ENCODE peak calls at places on chromosomes 3 and 15, in eight cellular contexts. C is cardiac fibroblast; T is activated T-cell treated with anti-CD3 and anti-CD28 coated beads, Interleukin-2, amount 50 U/mL, for 1 hour; Y is T follicular helper cell; R is posterior cingulate gyrus; O is right atrium auricular region; Z is tibial artery; G is NCI-H774. I is an unnamed sample.

GRCh38 chr15:35753486-35753885 is 207.5 kb upstream of the DPH6 start:
- DNase-seq in C (peak; percentile 60), T (no peak), Y (no peak), R (no peak), O (no peak), Z (no peak), G (no peak), I (no peak)

GRCh38 chr3:195522254-195523023 is 20.7 kb downstream of the PPP1R2 start:
- DNase-seq in C (peak; percentile 59), T (no peak), Y (no peak), R (no peak), O (no peak), Z (no peak), G (peak; percentile 63), I (no peak)

GRCh38 chr3:187296058-187296457 is 4.5 kb upstream of the MASP1 start:
- DNase-seq in C (no peak), T (no peak), Y (no peak), R (no peak), O (no peak), Z (no peak), G (no peak), I (no peak)

GRCh38 chr3:195075941-195076875 is 194.8 kb downstream of the XXYLT1 start:
- DNase-seq in C (no peak), T (no peak), Y (no peak), R (no peak), O (no peak), Z (no peak), G (no peak), I (no peak)

GRCh38 chr3:45950686-45951600 is 7.7 kb downstream of the CXCR6 start:
- DNase-seq in C (no peak), T (no peak), Y (no peak), R (no peak), O (no peak), Z (no peak), G (no peak), I (no peak)

GRCh38 chr15:80743189-80743833 is 35.9 kb upstream of the CEMIP start:
- DNase-seq in C (no peak), T (no peak), Y (no peak), R (no peak), O (no peak), Z (no peak), G (no peak), I (peak; percentile 19)

GRCh38 chr3:10951295-10951926 is 41.1 kb upstream of the SLC6A1 start:
- DNase-seq in C (no peak), T (no peak), Y (no peak), R (no peak), O (no peak), Z (no peak), G (no peak), I (no peak)

GRCh38 chr3:66642015-66642414 is 141.2 kb upstream of the LRIG1 start:
- DNase-seq in C (no peak), T (no peak), Y (no peak), R (no peak), O (no peak), Z (no peak), G (no peak), I (no peak)

GRCh38 chr15:35725353-35725752 is 179.4 kb upstream of the DPH6 start:
- DNase-seq in C (peak; percentile 60), T (no peak), Y (no peak), R (no peak), O (no peak), Z (no peak), G (no peak), I (no peak)

GRCh38 chr3:132088291-132088690 is 53.5 kb upstream of the CPNE4 start:
- DNase-seq in C (no peak), T (no peak), Y (no peak), R (no peak), O (no peak), Z (no peak), G (no peak), I (no peak)

GRCh38 chr15:81176291-81176893 is 20.3 kb upstream of the IL16 start:
- DNase-seq in C (no peak), T (no peak), Y (no peak), R (no peak), O (peak; percentile 75), Z (peak; percentile 58), G (no peak), I (no peak)

GRCh38 chr3:164460851-164461250 is 617.4 kb downstream of the SI start:
- DNase-seq in C (peak; percentile 33), T (no peak), Y (no peak), R (no peak), O (no peak), Z (no peak), G (no peak), I (no peak)

GRCh38 chr3:8239718-8240698 is 261.6 kb upstream of the LMCD1 start:
- DNase-seq in C (peak; percentile 71), T (no peak), Y (peak; percentile 3), R (no peak), O (no peak), Z (no peak), G (no peak), I (peak; percentile 9)

GRCh38 chr3:186303985-186304384 is 58.0 kb downstream of the DGKG start:
- DNase-seq in C (no peak), T (no peak), Y (no peak), R (no peak), O (no peak), Z (no peak), G (no peak), I (no peak)

GRCh38 chr3:33061782-33062181 is 35.2 kb downstream of the GLB1 start:
- DNase-seq in C (peak; percentile 80), T (no peak), Y (no peak), R (no peak), O (no peak), Z (no peak), G (no peak), I (no peak)

GRCh38 chr3:189914799-189915198 is 205.9 kb downstream of the P3H2 start:
- DNase-seq in C (peak; percentile 96), T (no peak), Y (no peak), R (no peak), O (no peak), Z (peak; percentile 28), G (no peak), I (no peak)

GRCh38 chr15:100786139-100786531 is 93.5 kb upstream of the ALDH1A3 start:
- DNase-seq in C (no peak), T (no peak), Y (no peak), R (no peak), O (peak; percentile 9), Z (no peak), G (no peak), I (no peak)

GRCh38 chr15:74642328-74642723 is 26.7 kb downstream of the CLK3 start:
- DNase-seq in C (no peak), T (no peak), Y (no peak), R (no peak), O (no peak), Z (no peak), G (peak; percentile 79), I (no peak)

GRCh38 chr3:99319961-99320360 is 318.4 kb upstream of the COL8A1 start:
- DNase-seq in C (peak; percentile 94), T (no peak), Y (no peak), R (no peak), O (no peak), Z (no peak), G (no peak), I (no peak)

GRCh38 chr15:80580107-80580506 is 115.0 kb upstream of the ABHD17C start:
- DNase-seq in C (peak; percentile 81), T (no peak), Y (no peak), R (no peak), O (no peak), Z (peak; percentile 7), G (no peak), I (no peak)

GRCh38 chr3:174199696-174200095 is 659.4 kb upstream of the NAALADL2 start:
- DNase-seq in C (peak; percentile 7), T (no peak), Y (no peak), R (no peak), O (no peak), Z (no peak), G (no peak), I (no peak)

GRCh38 chr3:165751654-165752053 is 85.6 kb downstream of the BCHE start:
- DNase-seq in C (no peak), T (no peak), Y (no peak), R (no peak), O (no peak), Z (no peak), G (no peak), I (no peak)

GRCh38 chr3:8441969-8442559 is 59.6 kb upstream of the LMCD1 start:
- DNase-seq in C (peak; percentile 80), T (no peak), Y (no peak), R (no peak), O (no peak), Z (no peak), G (peak; percentile 4), I (no peak)

GRCh38 chr15:47856071-47856470 is 138.8 kb downstream of the SEMA6D start:
- DNase-seq in C (no peak), T (no peak), Y (no peak), R (no peak), O (no peak), Z (no peak), G (no peak), I (no peak)

GRCh38 chr15:73225358-73226015 is 143.3 kb downstream of the HCN4 start:
- DNase-seq in C (no peak), T (no peak), Y (no peak), R (no peak), O (no peak), Z (no peak), G (no peak), I (peak; percentile 80)

GRCh38 chr3:10249833-10250232 is 1.6 kb downstream of the TATDN2 start:
- DNase-seq in C (no peak), T (no peak), Y (no peak), R (no peak), O (no peak), Z (no peak), G (no peak), I (no peak)

GRCh38 chr3:185846041-185846440 is 21.2 kb upstream of the IGF2BP2 start:
- DNase-seq in C (peak; percentile 25), T (no peak), Y (no peak), R (no peak), O (no peak), Z (no peak), G (no peak), I (no peak)